ENCODE peak calls at places on chromosomes 16 and 17, in five cellular contexts. One of them, this sample, is unnamed.

GRCh38 chr17:45143767-45144198 is 4.5 kb upstream of the HEXIM1 start:
- DNase-seq in D341Med: peak; percentile 38
- DNase-seq in stromal cell of bone marrow: peak; percentile 76
- DNase-seq in effector memory CD8-positive, alpha-beta T cell: no peak
- DNase-seq in neural progenitor cell: peak; percentile 55
- DNase-seq in this sample: peak; percentile 85

GRCh38 chr16:65576631-65577030 is 454.8 kb upstream of the CDH11 start:
- DNase-seq in D341Med: no peak
- DNase-seq in stromal cell of bone marrow: no peak
- DNase-seq in effector memory CD8-positive, alpha-beta T cell: no peak
- DNase-seq in neural progenitor cell: peak; percentile 70
- DNase-seq in this sample: no peak

GRCh38 chr17:20095366-20096080 is 86.4 kb downstream of the SPECC1 start:
- DNase-seq in D341Med: no peak
- DNase-seq in stromal cell of bone marrow: peak; percentile 26
- DNase-seq in effector memory CD8-positive, alpha-beta T cell: no peak
- DNase-seq in neural progenitor cell: peak; percentile 83
- DNase-seq in this sample: no peak

GRCh38 chr17:50560931-50561750 is 626 bp downstream of the CACNA1G start:
- DNase-seq in D341Med: no peak
- DNase-seq in stromal cell of bone marrow: no peak
- DNase-seq in effector memory CD8-positive, alpha-beta T cell: peak; percentile 16
- DNase-seq in neural progenitor cell: peak; percentile 66
- DNase-seq in this sample: no peak

GRCh38 chr16:52538511-52538910 is 8.4 kb downstream of the TOX3 start:
- DNase-seq in D341Med: no peak
- DNase-seq in stromal cell of bone marrow: no peak
- DNase-seq in effector memory CD8-positive, alpha-beta T cell: no peak
- DNase-seq in neural progenitor cell: no peak
- DNase-seq in this sample: no peak

GRCh38 chr17:78953356-78954350 is 26.1 kb downstream of the LGALS3BP start:
- DNase-seq in D341Med: no peak
- DNase-seq in stromal cell of bone marrow: no peak
- DNase-seq in effector memory CD8-positive, alpha-beta T cell: no peak
- DNase-seq in neural progenitor cell: peak; percentile 54
- DNase-seq in this sample: no peak

GRCh38 chr17:77802811-77803220 is 155.7 kb upstream of the TNRC6C start:
- DNase-seq in D341Med: peak; percentile 91
- DNase-seq in stromal cell of bone marrow: peak; percentile 19
- DNase-seq in effector memory CD8-positive, alpha-beta T cell: no peak
- DNase-seq in neural progenitor cell: peak; percentile 77
- DNase-seq in this sample: no peak

GRCh38 chr17:71986886-71987285 is 133.9 kb upstream of the SOX9 start:
- DNase-seq in D341Med: no peak
- DNase-seq in stromal cell of bone marrow: no peak
- DNase-seq in effector memory CD8-positive, alpha-beta T cell: no peak
- DNase-seq in neural progenitor cell: no peak
- DNase-seq in this sample: no peak

GRCh38 chr17:40019140-40019991 is 4.1 kb downstream of the CSF3 start:
- DNase-seq in D341Med: peak; percentile 63
- DNase-seq in stromal cell of bone marrow: peak; percentile 47
- DNase-seq in effector memory CD8-positive, alpha-beta T cell: no peak
- DNase-seq in neural progenitor cell: no peak
- DNase-seq in this sample: peak; percentile 58

This sample was measured in fibroblast of the conjunctiva.